ENCODE peak calls at places on chromosomes 13 and 19, in seven cellular contexts. T, U, G, K, F, R and I are unnamed samples. For H3K36me3, the result is how much of the 10 kb centered on the place peaks cover.

GRCh38 chr13:89310943-89311342 is 1639.8 kb downstream of the SLITRK5 start:
- DNase-seq in T (no peak), U (no peak), G (no peak), K (no peak), F (no peak), R (no peak), I (no peak)

GRCh38 chr13:28655566-28655965 is 3.4 kb upstream of the POMP start:
- DNase-seq in T (peak), U (no peak), G (no peak), K (peak), F (no peak), R (no peak), I (no peak)

GRCh38 chr19:47032171-47032811 is 12.7 kb downstream of the NPAS1 start:
- DNase-seq in T (no peak), U (no peak), G (no peak), K (peak), F (no peak), R (no peak), I (peak)

GRCh38 chr19:2144190-2144589 is 7.2 kb downstream of the AP3D1 start:
- DNase-seq in T (no peak), U (no peak), G (no peak), K (no peak), F (no peak), R (no peak), I (no peak)

GRCh38 chr13:93079294-93079693 is 147.3 kb upstream of the GPC6 start:
- DNase-seq in T (peak), U (no peak), G (no peak), K (no peak), F (no peak), R (no peak), I (no peak)

GRCh38 chr13:30224732-30225131 is 82.6 kb downstream of the KATNAL1 start:
- DNase-seq in T (peak), U (no peak), G (no peak), K (no peak), F (no peak), R (no peak), I (no peak)

GRCh38 chr13:40116008-40116407 is 460.5 kb downstream of the COG6 start:
- DNase-seq in T (peak), U (no peak), G (peak), K (no peak), F (peak), R (peak), I (peak)

GRCh38 chr19:10363789-10364281 is 16.5 kb downstream of the TYK2 start:
- DNase-seq in T (no peak), U (no peak), G (no peak), K (no peak), F (no peak), R (no peak), I (no peak)

GRCh38 chr13:104365430-104365829 is 1299.2 kb upstream of the SLC10A2 start:
- DNase-seq in T (no peak), U (no peak), G (no peak), K (no peak), F (no peak), R (no peak), I (no peak)

GRCh38 chr13:105336706-105337582 is 1198.5 kb downstream of the EFNB2 start:
- DNase-seq in T (peak), U (no peak), G (no peak), K (no peak), F (peak), R (no peak), I (no peak)

GRCh38 chr19:4009990-4010807 is 2.7 kb downstream of the PIAS4 start:
- DNase-seq in T (peak), U (no peak), G (no peak), K (no peak), F (no peak), R (no peak), I (peak)

GRCh38 chr19:45413497-45413896 is 7.1 kb downstream of the POLR1G start:
- DNase-seq in T (no peak), U (no peak), G (no peak), K (peak), F (no peak), R (no peak), I (no peak)

GRCh38 chr13:91072511-91072910 is 275.0 kb upstream of the MIR17HG start:
- DNase-seq in T (no peak), U (no peak), G (no peak), K (no peak), F (no peak), R (no peak), I (no peak)

GRCh38 chr19:40780582-40780981 is 2.5 kb downstream of the RAB4B start:
- DNase-seq in T (no peak), U (no peak), G (no peak), K (no peak), F (no peak), R (no peak), I (no peak)

GRCh38 chr19:28234637-28235036 is 978.3 kb downstream of the UQCRFS1 start:
- DNase-seq in T (no peak), U (no peak), G (no peak), K (no peak), F (no peak), R (no peak), I (no peak)

GRCh38 chr13:46617382-46617781 is 64.4 kb downstream of the LRCH1 start:
- DNase-seq in T (peak), U (no peak), G (no peak), K (no peak), F (no peak), R (peak), I (no peak)
- TF ChIP-seq POLR2A in T (no peak), U (no peak), G (no peak), K (no peak), F (no peak), R (no peak), I (no peak)

DNA sequence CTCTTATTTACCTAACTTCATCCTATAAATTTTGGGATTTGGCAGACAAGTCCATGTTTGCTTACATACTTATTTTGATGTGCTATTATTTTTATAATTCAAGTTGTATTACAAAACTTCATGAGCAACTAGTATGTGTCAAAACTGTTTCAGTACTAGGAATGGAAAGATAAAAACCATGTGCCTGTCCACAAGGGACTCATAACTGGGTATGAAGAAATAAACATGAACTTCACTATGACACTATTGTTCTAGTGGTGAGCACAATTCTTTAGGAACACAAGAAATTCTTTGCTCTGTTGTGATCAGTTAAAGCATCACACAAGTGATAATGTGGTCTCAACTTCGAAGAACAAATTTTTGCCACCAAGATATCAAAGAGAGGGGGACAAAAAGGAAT is 97.5 kb upstream of the FBXL3 start:
- DNase-seq in T (no peak), U (no peak), G (no peak), K (no peak), F (no peak), R (no peak), I (no peak)
- H3K36me3 ChIP-seq in T (under half), U (under half), G (under half), K (under half), F (under half), R (under half), I (under half)

GRCh38 chr19:32566246-32566830 is 14.7 kb upstream of the PDCD5 start:
- DNase-seq in T (peak), U (no peak), G (no peak), K (no peak), F (no peak), R (no peak), I (no peak)
- TF ChIP-seq POLR2A in T (no peak), U (no peak), G (no peak), K (no peak), F (no peak), R (no peak), I (no peak)

DNA sequence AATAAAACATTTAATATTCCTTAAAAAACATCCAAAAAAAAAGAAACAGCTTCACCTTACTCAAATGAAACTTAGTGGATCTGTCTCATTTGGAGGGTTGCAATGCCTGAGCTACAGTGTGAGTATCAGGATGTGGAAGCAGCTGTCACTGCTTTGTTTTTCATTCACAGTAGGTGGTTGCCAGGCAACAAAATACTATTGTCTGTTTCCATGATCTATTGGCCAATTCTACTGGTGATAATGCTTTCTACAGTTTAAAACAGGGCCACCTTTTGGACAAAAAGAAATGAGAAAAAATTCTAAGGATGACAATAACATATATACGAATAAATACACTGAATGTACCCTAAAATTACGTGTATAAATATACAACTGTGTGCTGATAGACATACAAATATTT is 3.0 kb downstream of the ENOX1 start:
- DNase-seq in T (peak), U (no peak), G (no peak), K (no peak), F (no peak), R (no peak), I (no peak)
- H3K36me3 ChIP-seq in T (under half), U (under half), G (under half), K (under half), F (under half), R (under half), I (under half)